ENCODE peak calls at places on chromosome 9, in ten cellular contexts. Z is renal cortical epithelial cell; T is GM10248; B is left ventricle myocardium inferior; S is A549; F is effector CD8-positive, alpha-beta T cell; Y is ascending aorta; P is stimulated activated CD4-positive, alpha-beta T cell treated with anti-CD3 and anti-CD28 coated beads, TNF-alpha, amount 100 ng/mL, for 1 hour; E is HFFc6; K is smooth muscle cell of the brain vasculature. N is an unnamed sample.

GRCh38 chr9:123127512-123128075 is 94.1 kb downstream of the GPR21 start:
- DNase-seq in Z (no peak), T (no peak), B (no peak), S (no peak), F (no peak), Y (no peak), P (no peak), E (no peak), K (no peak), N (no peak)

GRCh38 chr9:109751253-109751652 is 28.7 kb upstream of the PALM2AKAP2 start:
- DNase-seq in Z (no peak), T (no peak), B (no peak), S (no peak), F (no peak), Y (no peak), P (no peak), E (no peak), K (peak), N (no peak)

GRCh38 chr9:129412814-129413536 is 207.9 kb downstream of the C9orf50 start:
- DNase-seq in Z (peak), T (no peak), B (peak), S (peak), F (peak), Y (peak), P (no peak), E (peak), K (peak), N (peak)

GRCh38 chr9:17219261-17219660 is 84.4 kb downstream of the CNTLN start:
- DNase-seq in Z (no peak), T (no peak), B (no peak), S (peak), F (no peak), Y (no peak), P (no peak), E (no peak), K (no peak), N (no peak)

GRCh38 chr9:130003943-130004552 is 38.9 kb downstream of the FNBP1 start:
- DNase-seq in Z (no peak), T (no peak), B (no peak), S (no peak), F (no peak), Y (no peak), P (no peak), E (no peak), K (no peak), N (no peak)

GRCh38 chr9:91361294-91362201 is at the start of gene AUH:
- DNase-seq in Z (peak), T (peak), B (peak), S (peak), F (peak), Y (peak), P (peak), E (peak), K (peak), N (peak)

GRCh38 chr9:108130896-108131295 is 641.3 kb upstream of the KLF4 start:
- DNase-seq in Z (no peak), T (no peak), B (no peak), S (no peak), F (no peak), Y (no peak), P (no peak), E (no peak), K (no peak), N (no peak)

GRCh38 chr9:132412089-132412488 is 2.1 kb downstream of the CFAP77 start:
- DNase-seq in Z (no peak), T (peak), B (no peak), S (no peak), F (no peak), Y (no peak), P (no peak), E (peak), K (no peak), N (no peak)

GRCh38 chr9:95753762-95754465 is 121.6 kb upstream of the ERCC6L2 start:
- DNase-seq in Z (no peak), T (no peak), B (peak), S (no peak), F (no peak), Y (no peak), P (no peak), E (no peak), K (no peak), N (no peak)

GRCh38 chr9:131432597-131433301 is 38.9 kb downstream of the PRRC2B start:
- DNase-seq in Z (peak), T (no peak), B (no peak), S (no peak), F (no peak), Y (no peak), P (no peak), E (peak), K (peak), N (no peak)

GRCh38 chr9:14030350-14030823 is 283.6 kb downstream of the NFIB start:
- DNase-seq in Z (peak), T (no peak), B (no peak), S (no peak), F (no peak), Y (no peak), P (no peak), E (peak), K (no peak), N (no peak)

GRCh38 chr9:128004011-128004604 is 23.3 kb upstream of the EEIG1 start:
- DNase-seq in Z (no peak), T (no peak), B (no peak), S (no peak), F (no peak), Y (no peak), P (no peak), E (no peak), K (no peak), N (no peak)

GRCh38 chr9:116490321-116490720 is 196.8 kb upstream of the TRIM32 start:
- DNase-seq in Z (peak), T (no peak), B (no peak), S (no peak), F (no peak), Y (no peak), P (no peak), E (peak), K (no peak), N (no peak)

GRCh38 chr9:125538092-125538473 is 168.9 kb downstream of the MAPKAP1 start:
- DNase-seq in Z (peak), T (no peak), B (no peak), S (peak), F (no peak), Y (no peak), P (no peak), E (peak), K (peak), N (no peak)

GRCh38 chr9:95074632-95075269 is 242.8 kb downstream of the FANCC start:
- DNase-seq in Z (no peak), T (no peak), B (no peak), S (no peak), F (no peak), Y (no peak), P (no peak), E (no peak), K (no peak), N (peak)

GRCh38 chr9:81896067-81896466 is 32.2 kb upstream of the SPATA31D4 start:
- DNase-seq in Z (no peak), T (no peak), B (no peak), S (no peak), F (no peak), Y (no peak), P (no peak), E (peak), K (no peak), N (no peak)

GRCh38 chr9:112550531-112550930 is 63.9 kb downstream of the KIAA1958 start:
- DNase-seq in Z (no peak), T (no peak), B (no peak), S (no peak), F (no peak), Y (no peak), P (no peak), E (no peak), K (no peak), N (no peak)

GRCh38 chr9:105151686-105151995 is 92.8 kb upstream of the SLC44A1 start:
- DNase-seq in Z (no peak), T (no peak), B (no peak), S (no peak), F (no peak), Y (no peak), P (no peak), E (no peak), K (no peak), N (no peak)

GRCh38 chr9:2963307-2963706 is 119.4 kb upstream of the PUM3 start:
- DNase-seq in Z (no peak), T (no peak), B (no peak), S (no peak), F (no peak), Y (no peak), P (no peak), E (no peak), K (no peak), N (no peak)

GRCh38 chr9:136644343-136644592 is 18.4 kb upstream of the EGFL7 start:
- DNase-seq in Z (peak), T (no peak), B (peak), S (no peak), F (no peak), Y (peak), P (no peak), E (no peak), K (no peak), N (peak)

GRCh38 chr9:114908104-114908621 is 22.2 kb downstream of the TNFSF8 start:
- DNase-seq in Z (peak), T (no peak), B (no peak), S (peak), F (no peak), Y (no peak), P (no peak), E (peak), K (no peak), N (no peak)

GRCh38 chr9:136437839-136438547 is 1.7 kb downstream of the INPP5E start:
- DNase-seq in Z (peak), T (no peak), B (no peak), S (no peak), F (no peak), Y (no peak), P (no peak), E (no peak), K (no peak), N (no peak)

GRCh38 chr9:38395653-38396370 is 3.3 kb downstream of the ALDH1B1 start:
- DNase-seq in Z (no peak), T (no peak), B (no peak), S (no peak), F (no peak), Y (no peak), P (no peak), E (no peak), K (no peak), N (no peak)

GRCh38 chr9:72703574-72703973 is 182.2 kb downstream of the TMC1 start:
- DNase-seq in Z (no peak), T (no peak), B (no peak), S (no peak), F (no peak), Y (no peak), P (no peak), E (peak), K (no peak), N (no peak)

N was measured in right atrium auricular region.